ENCODE peak calls at places on chromosomes 13 and 19, in six cellular contexts. U, T, E, Z, C and Y are unnamed samples.

GRCh38 chr13:97332725-97333124 is 101.2 kb upstream of the RAP2A start:
- DNase-seq in E (no peak), T (no peak), U (no peak), Z (no peak), C (no peak), Y (no peak)

GRCh38 chr19:11265785-11266236 is 3.5 kb upstream of the DOCK6 start:
- DNase-seq in Z (no peak), E (no peak), U (peak; percentile 61), T (no peak), C (peak; percentile 53), Y (no peak)

GRCh38 chr19:18438331-18439024 is 545 bp upstream of the ISYNA1 start:
- DNase-seq in T (no peak), E (no peak), Z (no peak), U (no peak), C (no peak), Y (no peak)

GRCh38 chr19:48069435-48069834 is 25.6 kb upstream of the CABP5 start:
- DNase-seq in U (no peak), Z (no peak), E (no peak), T (no peak), C (no peak), Y (no peak)

GRCh38 chr19:33393286-33394005 is 19.9 kb downstream of the CEBPG start:
- DNase-seq in C (no peak), U (no peak), E (no peak), T (no peak), Z (peak; percentile 26), Y (no peak)

GRCh38 chr19:48578891-48579290 is 26.9 kb downstream of the SULT2B1 start:
- DNase-seq in C (no peak), E (no peak), T (no peak), U (no peak), Z (no peak), Y (no peak)

GRCh38 chr19:42271045-42271419 is 2.0 kb downstream of the CIC start:
- DNase-seq in U (no peak), E (no peak), T (no peak), C (no peak), Z (no peak), Y (no peak)

GRCh38 chr13:29454931-29455481 is 140.5 kb downstream of the SLC7A1 start:
- DNase-seq in U (peak; percentile 87), T (no peak), Z (no peak), E (no peak), C (no peak), Y (no peak)

GRCh38 chr19:55485439-55486011 is 537 bp downstream of the NAT14 start:
- DNase-seq in U (no peak), Z (peak; percentile 61), T (no peak), E (no peak), C (no peak), Y (peak; percentile 84)

GRCh38 chr13:68304287-68304893 is 1074.3 kb upstream of the PCDH9 start:
- DNase-seq in Z (peak; percentile 9), T (no peak), U (no peak), C (no peak), E (no peak), Y (no peak)

GRCh38 chr13:64534302-64534701 is 2695.8 kb downstream of the PCDH9 start:
- DNase-seq in Z (no peak), U (no peak), T (no peak), C (no peak), E (no peak), Y (no peak)

GRCh38 chr13:24630851-24631341 is 49.3 kb upstream of the ATP12A start:
- DNase-seq in T (no peak), E (no peak), Z (no peak), C (no peak), U (no peak), Y (no peak)

GRCh38 chr13:28527629-28528028 is 32.7 kb upstream of the FLT1 start:
- DNase-seq in Z (no peak), U (no peak), T (no peak), E (no peak), C (no peak), Y (no peak)

GRCh38 chr13:105894711-105895110 is 640.8 kb downstream of the EFNB2 start:
- DNase-seq in Z (no peak), E (no peak), C (no peak), T (no peak), U (no peak), Y (no peak)

GRCh38 chr19:13099073-13099999 is 3.3 kb downstream of the LYL1 start:
- DNase-seq in C (no peak), E (peak; percentile 52), U (no peak), T (no peak), Z (no peak), Y (no peak)

GRCh38 chr13:75896271-75896670 is 260.1 kb downstream of the LMO7 start:
- DNase-seq in E (no peak), T (no peak), C (no peak), U (no peak), Z (no peak), Y (no peak)

GRCh38 chr19:40813182-40813581 is 14.2 kb downstream of the EGLN2 start:
- DNase-seq in E (no peak), Z (no peak), U (no peak), C (no peak), T (no peak), Y (no peak)

GRCh38 chr19:56117376-56117884 is 3.7 kb downstream of the ZNF787 start:
- DNase-seq in Z (no peak), U (no peak), E (no peak), T (no peak), C (no peak), Y (no peak)

GRCh38 chr13:108947551-108948030 is 318.2 kb downstream of the MYO16 start:
- DNase-seq in Z (no peak), T (no peak), C (peak; percentile 68), U (no peak), E (peak; percentile 68), Y (no peak)

GRCh38 chr19:47587295-47587694 is 14.3 kb upstream of the ZNF541 start:
- DNase-seq in Z (no peak), T (no peak), C (no peak), E (no peak), U (no peak), Y (no peak)

GRCh38 chr13:28653111-28653510 is 5.8 kb upstream of the POMP start:
- DNase-seq in E (no peak), T (no peak), U (no peak), Z (no peak), C (no peak), Y (no peak)

GRCh38 chr13:98202026-98202425 is 25.0 kb upstream of the RNF113B start:
- DNase-seq in C (no peak), Z (no peak), U (no peak), T (no peak), E (no peak), Y (peak; percentile 20)

GRCh38 chr13:75316427-75316826 is 165.5 kb downstream of the TBC1D4 start:
- DNase-seq in U (no peak), C (no peak), T (no peak), E (no peak), Z (no peak), Y (no peak)

GRCh38 chr19:10517760-10518443 is 655 bp upstream of the S1PR5 start:
- DNase-seq in E (no peak), Z (no peak), U (no peak), C (no peak), T (no peak), Y (peak; percentile 65)

GRCh38 chr19:15508035-15508710 is at the start of gene CYP4F22:
- DNase-seq in E (no peak), Z (no peak), C (no peak), U (no peak), T (no peak), Y (no peak)

GRCh38 chr13:110354715-110355473 is 47.8 kb downstream of the COL4A2 start:
- DNase-seq in C (no peak), Z (no peak), E (no peak), U (no peak), T (no peak), Y (no peak)

GRCh38 chr13:25291691-25292090 is 4.4 kb upstream of the MTMR6 start:
- DNase-seq in Z (no peak), T (no peak), U (no peak), E (no peak), C (no peak), Y (peak; percentile 5)

GRCh38 chr13:27853345-27853744 is 61.1 kb downstream of the GSX1 start:
- DNase-seq in U (no peak), Z (no peak), E (no peak), C (no peak), T (no peak), Y (no peak)

GRCh38 chr19:2312819-2313501 is 5.0 kb upstream of the LINGO3 start:
- DNase-seq in E (no peak), Z (no peak), U (no peak), T (no peak), C (no peak), Y (peak; percentile 95)